ENCODE peak calls at places on chromosomes 16 and 17, in nine cellular contexts. L is colonic mucosa; M is activated gamma-delta T cell; A is stimulated activated CD4-positive, alpha-beta T cell treated with anti-CD3 and anti-CD28 coated beads, Interleukin-2, amount 100 ng/mL, for 48 hours; S is NCI-H2171 treated with DMSO at 0.1 percent for 48 hours; C is esophagus squamous epithelium; U is HS-5; J is esophagus muscularis mucosa; I is HCT116. H is an unnamed sample.

GRCh38 chr17:80769516-80769915 is 222.1 kb upstream of the CHMP6 start:
- DNase-seq in U (no peak), A (no peak), C (no peak), J (no peak), M (no peak), L (no peak), S (no peak), I (no peak), H (no peak)

GRCh38 chr16:46711106-46711769 is 21.8 kb downstream of the ORC6 start:
- DNase-seq in S (no peak), I (no peak), U (no peak), C (no peak), J (no peak), M (no peak), A (no peak), L (no peak), H (no peak)

GRCh38 chr16:8649829-8650554 is 24.4 kb upstream of the ABAT start:
- DNase-seq in M (no peak), A (no peak), L (no peak), C (no peak), S (no peak), J (no peak), U (no peak), I (no peak), H (no peak)

GRCh38 chr17:61635913-61636432 is 45.0 kb upstream of the NACA2 start:
- DNase-seq in M (no peak), S (peak; percentile 66), L (peak; percentile 51), I (peak; percentile 65), J (no peak), A (peak; percentile 53), C (no peak), U (peak; percentile 54), H (peak; percentile 50)

GRCh38 chr16:31754998-31755615 is 118.5 kb upstream of the ZNF267 start:
- DNase-seq in C (no peak), A (no peak), U (no peak), L (no peak), S (no peak), M (no peak), J (no peak), I (no peak), H (no peak)

GRCh38 chr16:66801320-66802105 is at the start of gene TERB1:
- DNase-seq in I (no peak), S (no peak), J (no peak), M (no peak), A (no peak), U (no peak), L (no peak), C (no peak), H (no peak)

GRCh38 chr16:2157480-2158261 is 2.1 kb downstream of the TRAF7 start:
- DNase-seq in A (no peak), J (no peak), L (peak; percentile 70), I (no peak), C (no peak), U (no peak), S (no peak), M (no peak), H (peak; percentile 59)

GRCh38 chr17:921161-921560 is 58.4 kb downstream of the NXN start:
- DNase-seq in U (no peak), S (no peak), C (no peak), L (no peak), A (no peak), J (no peak), I (no peak), M (no peak), H (no peak)

GRCh38 chr17:42653179-42654124 is 5.6 kb upstream of the TUBG2 start:
- DNase-seq in M (no peak), L (peak; percentile 54), C (no peak), I (no peak), U (no peak), A (no peak), J (no peak), S (no peak), H (no peak)

GRCh38 chr16:17301593-17302135 is 169.1 kb downstream of the XYLT1 start:
- DNase-seq in A (no peak), L (peak; percentile 50), M (no peak), U (no peak), J (no peak), I (no peak), S (peak; percentile 27), C (no peak), H (peak; percentile 29)

GRCh38 chr16:53931946-53932345 is 228.0 kb downstream of the FTO start:
- DNase-seq in C (no peak), U (no peak), M (no peak), I (no peak), J (no peak), L (no peak), A (no peak), S (no peak), H (no peak)

GRCh38 chr17:77163521-77164280 is 22.9 kb downstream of the SEC14L1 start:
- DNase-seq in L (no peak), J (no peak), A (no peak), M (no peak), C (no peak), U (no peak), I (no peak), S (no peak), H (no peak)

GRCh38 chr16:9598731-9599083 is 507.3 kb downstream of the HAPSTR1 start:
- DNase-seq in M (no peak), U (no peak), C (no peak), L (no peak), A (no peak), S (no peak), J (no peak), I (no peak), H (no peak)

GRCh38 chr16:24920568-24920967 is 74.8 kb downstream of the SLC5A11 start:
- DNase-seq in U (no peak), L (no peak), J (no peak), M (no peak), A (no peak), S (no peak), I (no peak), C (no peak), H (no peak)

GRCh38 chr16:1299012-1299867 is 10.2 kb upstream of the UBE2I start:
- DNase-seq in L (no peak), I (no peak), C (no peak), U (no peak), J (no peak), M (no peak), A (no peak), S (no peak), H (peak; percentile 61)

GRCh38 chr16:84091460-84091859 is 25.3 kb downstream of the MBTPS1 start:
- DNase-seq in I (no peak), U (no peak), L (no peak), S (peak; percentile 98), A (no peak), C (no peak), J (no peak), M (no peak), H (no peak)

GRCh38 chr16:85460983-85461813 is 151.9 kb upstream of the GSE1 start:
- DNase-seq in U (no peak), A (no peak), S (peak; percentile 82), L (peak; percentile 52), M (no peak), I (no peak), C (no peak), J (no peak), H (no peak)

GRCh38 chr17:36942631-36943125 is 5.4 kb downstream of the LHX1 start:
- DNase-seq in M (no peak), C (no peak), A (no peak), J (no peak), L (no peak), U (no peak), I (no peak), S (no peak), H (no peak)

GRCh38 chr16:27779719-27780161 is 229.8 kb downstream of the KATNIP start:
- DNase-seq in L (no peak), I (no peak), S (no peak), A (no peak), J (no peak), M (no peak), U (no peak), C (no peak), H (peak; percentile 28)

GRCh38 chr17:82863941-82864720 is 24.3 kb upstream of the ZNF750 start:
- DNase-seq in J (no peak), C (no peak), S (peak; percentile 83), U (no peak), A (peak; percentile 63), M (peak; percentile 55), I (peak; percentile 68), L (no peak), H (peak; percentile 54)

GRCh38 chr17:61733021-61733420 is 130.3 kb downstream of the BRIP1 start:
- DNase-seq in J (no peak), S (no peak), U (no peak), L (no peak), I (no peak), C (no peak), A (no peak), M (no peak), H (no peak)

GRCh38 chr17:27597783-27598320 is 33.1 kb upstream of the LGALS9 start:
- DNase-seq in L (no peak), M (no peak), C (no peak), U (no peak), I (no peak), J (no peak), S (no peak), A (no peak), H (no peak)

GRCh38 chr17:22266231-22266630 is 573.9 kb downstream of the KCNJ18 start:
- DNase-seq in I (no peak), L (no peak), A (no peak), S (peak; percentile 88), C (no peak), M (no peak), U (no peak), J (no peak), H (peak; percentile 17)

GRCh38 chr17:38469875-38470274 is 41.6 kb downstream of the ARHGAP23 start:
- DNase-seq in M (no peak), J (no peak), L (no peak), U (no peak), A (no peak), S (no peak), C (no peak), I (no peak), H (no peak)

GRCh38 chr16:10297341-10298006 is 88.4 kb upstream of the ATF7IP2 start:
- DNase-seq in S (no peak), I (no peak), J (no peak), U (no peak), L (no peak), C (no peak), M (no peak), A (no peak), H (no peak)

GRCh38 chr17:60506312-60506711 is 19.7 kb downstream of the APPBP2 start:
- DNase-seq in U (peak; percentile 43), C (no peak), I (no peak), A (no peak), L (no peak), S (no peak), J (no peak), M (no peak), H (no peak)

GRCh38 chr16:69448470-69449193 is 24.2 kb downstream of the CYB5B start:
- DNase-seq in J (no peak), S (peak; percentile 88), M (no peak), L (no peak), U (no peak), I (no peak), C (no peak), A (no peak), H (no peak)

GRCh38 chr17:1362065-1362848 is 37.8 kb downstream of the YWHAE start:
- DNase-seq in C (no peak), A (no peak), S (no peak), U (no peak), M (no peak), L (no peak), I (no peak), J (no peak), H (no peak)

GRCh38 chr16:53891409-53892139 is 187.6 kb downstream of the FTO start:
- DNase-seq in J (no peak), U (no peak), C (no peak), I (no peak), S (no peak), A (no peak), L (no peak), M (no peak), H (no peak)

GRCh38 chr17:76934561-76935320 is 66.5 kb downstream of the MGAT5B start:
- DNase-seq in S (no peak), U (no peak), C (no peak), A (no peak), M (no peak), J (no peak), I (no peak), L (no peak), H (no peak)

GRCh38 chr16:86447228-86447627 is 63.1 kb upstream of the FOXF1 start:
- DNase-seq in S (no peak), U (no peak), L (no peak), M (no peak), A (no peak), C (no peak), J (no peak), I (no peak), H (no peak)

H was measured in stomach.